ENCODE peak calls at places on chromosomes 7 and 10, in five cellular contexts. V, K, H, J and O are unnamed samples.

GRCh38 chr7:105990726-105991465 is 27.8 kb downstream of the CDHR3 start:
- DNase-seq in V (peak), K (peak), H (peak), J (no peak), O (no peak)

GRCh38 chr7:140719711-140720110 is 23.2 kb downstream of the NDUFB2 start:
- DNase-seq in V (no peak), K (no peak), H (no peak), J (no peak), O (no peak)

GRCh38 chr7:151925446-151926335 is 30.6 kb upstream of the GALNTL5 start:
- DNase-seq in V (no peak), K (no peak), H (no peak), J (no peak), O (peak)

GRCh38 chr10:61623101-61623500 is 39.6 kb upstream of the CABCOCO1 start:
- DNase-seq in V (peak), K (no peak), H (no peak), J (no peak), O (peak)

GRCh38 chr10:127280446-127280845 is 84.1 kb upstream of the INSYN2A start:
- DNase-seq in V (no peak), K (peak), H (no peak), J (no peak), O (no peak)

GRCh38 chr10:33326897-33327296 is 7.6 kb downstream of the NRP1 start:
- DNase-seq in V (no peak), K (no peak), H (no peak), J (no peak), O (no peak)

GRCh38 chr7:142461437-142461836 is 203.6 kb upstream of the PRSS58 start:
- DNase-seq in V (no peak), K (no peak), H (no peak), J (no peak), O (no peak)

GRCh38 chr7:155405399-155406318 is 52.3 kb upstream of the EN2 start:
- DNase-seq in V (peak), K (peak), H (peak), J (no peak), O (no peak)

GRCh38 chr7:46257766-46258448 is 336.8 kb upstream of the IGFBP3 start:
- DNase-seq in V (no peak), K (no peak), H (no peak), J (no peak), O (no peak)

GRCh38 chr10:34231441-34232180 is 583.5 kb downstream of the PARD3 start:
- DNase-seq in V (no peak), K (no peak), H (no peak), J (no peak), O (no peak)

GRCh38 chr10:91883549-91884542 is 25.4 kb downstream of the FGFBP3 start:
- DNase-seq in V (peak), K (peak), H (peak), J (no peak), O (no peak)

GRCh38 chr10:29106287-29106686 is 182.6 kb upstream of the LYZL1 start:
- DNase-seq in V (no peak), K (no peak), H (no peak), J (no peak), O (no peak)

GRCh38 chr10:60901561-60902235 is 42.3 kb downstream of the RHOBTB1 start:
- DNase-seq in V (no peak), K (no peak), H (no peak), J (no peak), O (no peak)

GRCh38 chr7:145411066-145411465 is 575.2 kb upstream of the TPK1 start:
- DNase-seq in V (no peak), K (no peak), H (no peak), J (no peak), O (no peak)

GRCh38 chr7:121431996-121432395 is 35.9 kb upstream of the FAM3C start:
- DNase-seq in V (no peak), K (no peak), H (no peak), J (no peak), O (no peak)

GRCh38 chr7:38160003-38160571 is 18.0 kb upstream of the STARD3NL start:
- DNase-seq in V (no peak), K (no peak), H (no peak), J (no peak), O (no peak)

GRCh38 chr7:126856691-126857291 is 395.9 kb downstream of the GRM8 start:
- DNase-seq in V (peak), K (peak), H (no peak), J (no peak), O (no peak)

GRCh38 chr7:102728-103127 is 89.6 kb upstream of the FAM20C start:
- DNase-seq in V (no peak), K (no peak), H (peak), J (no peak), O (no peak)

GRCh38 chr7:113797420-113797995 is 121.3 kb downstream of the PPP1R3A start:
- DNase-seq in V (no peak), K (no peak), H (no peak), J (no peak), O (no peak)

GRCh38 chr7:113793171-113793570 is 125.6 kb downstream of the PPP1R3A start:
- DNase-seq in V (no peak), K (no peak), H (no peak), J (no peak), O (no peak)

GRCh38 chr7:113796557-113796956 is 122.3 kb downstream of the PPP1R3A start:
- DNase-seq in V (no peak), K (peak), H (no peak), J (no peak), O (no peak)

GRCh38 chr7:113790025-113790424 is 128.8 kb downstream of the PPP1R3A start:
- DNase-seq in V (no peak), K (no peak), H (no peak), J (no peak), O (no peak)

DNA sequence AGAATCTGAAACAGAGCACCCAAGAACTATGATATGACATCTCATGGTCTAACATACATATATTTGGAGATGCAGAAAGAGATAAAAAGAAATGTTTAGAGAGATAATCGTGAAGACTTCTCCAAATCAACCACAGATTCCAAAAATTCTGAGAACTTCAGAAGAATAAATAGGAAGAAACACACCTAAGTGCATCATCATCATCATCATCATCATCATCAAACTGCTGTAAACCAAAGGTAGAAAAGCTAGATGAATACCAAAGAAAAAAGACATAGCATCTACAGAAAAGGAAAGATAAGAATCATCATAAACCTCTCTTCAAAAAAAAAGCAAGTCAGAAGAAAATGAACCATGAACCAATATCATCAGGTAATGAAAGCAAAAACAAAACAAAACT is 124.2 kb downstream of the PPP1R3A start:
- DNase-seq in V (no peak), K (no peak), H (no peak), J (no peak), O (no peak)
- H3K27ac ChIP-seq in V (no peak), K (no peak), H (no peak), J (no peak), O (no peak)

DNA sequence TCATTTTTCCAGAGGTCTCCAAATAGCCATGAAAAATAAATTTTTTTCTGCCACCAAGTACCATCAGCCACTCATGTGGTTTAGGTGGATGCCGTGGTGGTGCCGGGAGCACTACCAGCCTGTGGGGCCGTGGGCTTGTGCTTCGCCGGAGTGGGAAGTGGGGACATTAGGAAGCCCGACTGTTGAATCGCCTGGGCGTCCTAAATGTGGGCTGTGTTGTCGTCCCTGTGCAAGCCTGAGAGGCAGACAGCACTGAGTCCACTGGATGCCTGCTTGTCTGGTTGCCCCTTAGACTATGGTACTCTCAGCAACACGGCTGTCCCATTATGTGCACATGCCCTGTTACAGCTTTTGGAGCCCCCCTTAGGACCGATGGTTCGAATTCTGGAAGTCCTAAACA is 59.9 kb downstream of the MGMT start:
- DNase-seq in V (no peak), K (no peak), H (no peak), J (no peak), O (no peak)
- H3K27ac ChIP-seq in V (no peak), K (no peak), H (no peak), J (no peak), O (no peak)

GRCh38 chr10:79331709-79332108 is 15.6 kb upstream of the PPIF start:
- DNase-seq in V (no peak), K (no peak), H (no peak), J (peak), O (no peak)
- H3K27ac ChIP-seq in V (no peak), K (no peak), H (no peak), J (no peak), O (no peak)

DNA sequence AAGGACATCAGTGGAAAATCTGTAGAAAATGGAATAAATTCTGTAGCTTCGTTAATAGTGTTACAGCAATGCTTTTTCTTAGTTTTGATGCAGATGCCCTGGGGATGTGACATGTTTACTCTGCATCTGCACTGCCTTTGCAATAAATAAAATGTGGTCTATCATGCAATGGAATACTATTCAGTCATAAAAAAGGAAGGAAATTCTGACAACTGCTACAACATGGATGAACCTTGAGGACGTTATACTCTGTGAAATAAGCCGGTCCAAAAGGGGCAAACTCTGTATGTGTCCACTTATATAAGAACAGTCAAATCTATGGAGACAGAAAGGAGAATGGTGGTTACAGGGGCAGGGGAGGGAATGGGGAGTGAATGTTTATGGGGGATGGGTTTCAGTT is 13.5 kb downstream of the GRIFIN start:
- DNase-seq in V (no peak), K (no peak), H (no peak), J (no peak), O (no peak)
- H3K27ac ChIP-seq in V (no peak), K (no peak), H (no peak), J (no peak), O (no peak)

DNA sequence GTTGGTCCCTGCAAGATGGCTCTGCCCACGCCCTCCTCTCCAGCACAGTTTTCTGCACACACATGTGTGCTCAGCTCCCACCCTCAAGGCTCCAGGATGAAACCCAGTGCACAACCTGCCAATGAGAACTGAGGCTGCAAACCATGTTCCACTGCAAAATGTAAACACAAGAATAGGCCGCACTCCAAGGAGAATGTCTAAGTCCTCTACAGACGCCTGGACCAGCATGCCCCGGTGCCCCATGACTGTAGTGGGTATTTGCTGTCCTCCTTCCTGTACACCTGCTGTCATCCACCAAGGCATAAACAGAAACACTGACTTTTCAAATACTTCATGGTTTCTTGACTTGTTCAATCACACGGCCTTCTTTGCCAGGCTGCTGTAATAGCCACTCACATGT is 72.6 kb downstream of the COBL start:
- DNase-seq in V (no peak), K (no peak), H (peak), J (no peak), O (no peak)
- H3K27ac ChIP-seq in V (no peak), K (no peak), H (no peak), J (no peak), O (no peak)

GRCh38 chr7:98922392-98923107 is 44.2 kb downstream of the TRRAP start:
- DNase-seq in V (no peak), K (no peak), H (no peak), J (no peak), O (peak)
- H3K27ac ChIP-seq in V (no peak), K (no peak), H (no peak), J (no peak), O (no peak)

GRCh38 chr10:17065273-17065672 is 64.3 kb downstream of the CUBN start:
- DNase-seq in V (no peak), K (no peak), H (no peak), J (no peak), O (no peak)

GRCh38 chr10:17066000-17066399 is 63.6 kb downstream of the CUBN start:
- DNase-seq in V (no peak), K (no peak), H (no peak), J (no peak), O (no peak)

GRCh38 chr10:17068953-17069352 is 60.7 kb downstream of the CUBN start:
- DNase-seq in V (no peak), K (no peak), H (no peak), J (no peak), O (no peak)

GRCh38 chr10:17067549-17068264 is 61.9 kb downstream of the CUBN start:
- DNase-seq in V (no peak), K (no peak), H (no peak), J (no peak), O (no peak)

DNA sequence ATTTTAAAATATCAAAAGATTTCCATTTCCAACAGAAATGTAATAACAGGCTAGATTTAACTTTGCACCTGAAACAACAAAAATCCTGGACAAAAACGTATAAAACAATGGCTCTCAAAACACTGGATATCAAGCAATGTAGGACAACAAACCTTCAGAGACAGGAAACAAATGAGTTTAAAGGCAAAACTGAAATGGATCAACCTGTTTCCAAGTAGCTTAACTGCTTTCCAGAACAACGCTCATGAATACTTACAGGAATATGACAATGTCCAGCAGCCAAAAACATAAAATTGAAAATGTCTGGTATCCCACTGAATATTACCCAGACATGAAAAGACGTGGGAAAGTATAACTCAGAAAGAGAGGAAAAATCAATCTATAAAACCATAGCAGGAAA is 62.8 kb downstream of the CUBN start:
- DNase-seq in V (no peak), K (no peak), H (no peak), J (no peak), O (no peak)
- H3K27ac ChIP-seq in V (no peak), K (no peak), H (no peak), J (no peak), O (no peak)